ENCODE peak calls at places on chromosomes 16 and 17, in four cellular contexts. T, A, X and B are unnamed samples.
A peak's percentile ranks its signal among the peaks of the same experiment; 100 is the strongest.

GRCh38 chr16:17296412-17296811 is 174.3 kb downstream of the XYLT1 start:
- DNase-seq in T (no peak), A (peak; percentile 19), X (no peak), B (no peak)

GRCh38 chr17:57628421-57628820 is 116.7 kb downstream of the CCDC182 start:
- DNase-seq in T (no peak), A (no peak), X (no peak), B (no peak)

GRCh38 chr16:47258874-47259461 is 115.2 kb upstream of the NETO2 start:
- DNase-seq in T (no peak), A (no peak), X (peak; percentile 55), B (peak; percentile 56)

GRCh38 chr16:49021136-49021535 is 260.5 kb downstream of the CBLN1 start:
- DNase-seq in T (no peak), A (no peak), X (no peak), B (no peak)

GRCh38 chr17:76369804-76370203 is 14.6 kb upstream of the SPHK1 start:
- DNase-seq in T (no peak), A (no peak), X (no peak), B (no peak)

GRCh38 chr17:12421646-12422306 is 243.9 kb upstream of the MYOCD start:
- DNase-seq in T (no peak), A (no peak), X (no peak), B (no peak)

GRCh38 chr17:44400226-44400847 is 10.9 kb upstream of the ITGA2B start:
- DNase-seq in T (no peak), A (no peak), X (peak; percentile 37), B (no peak)

GRCh38 chr17:77439382-77440013 is 298.7 kb downstream of the SEC14L1 start:
- DNase-seq in T (no peak), A (no peak), X (no peak), B (peak; percentile 78)

GRCh38 chr17:34099859-34100258 is 155.2 kb upstream of the CCL2 start:
- DNase-seq in T (no peak), A (no peak), X (no peak), B (no peak)

GRCh38 chr16:12602811-12603698 is 200.6 kb downstream of the CPPED1 start:
- DNase-seq in T (no peak), A (no peak), X (no peak), B (no peak)

GRCh38 chr17:57696050-57696449 is 49.0 kb downstream of the CCDC182 start:
- DNase-seq in T (no peak), A (peak; percentile 47), X (no peak), B (no peak)

GRCh38 chr16:68272501-68273209 is 8.3 kb downstream of the SLC7A6 start:
- DNase-seq in T (no peak), A (no peak), X (no peak), B (no peak)

DNA sequence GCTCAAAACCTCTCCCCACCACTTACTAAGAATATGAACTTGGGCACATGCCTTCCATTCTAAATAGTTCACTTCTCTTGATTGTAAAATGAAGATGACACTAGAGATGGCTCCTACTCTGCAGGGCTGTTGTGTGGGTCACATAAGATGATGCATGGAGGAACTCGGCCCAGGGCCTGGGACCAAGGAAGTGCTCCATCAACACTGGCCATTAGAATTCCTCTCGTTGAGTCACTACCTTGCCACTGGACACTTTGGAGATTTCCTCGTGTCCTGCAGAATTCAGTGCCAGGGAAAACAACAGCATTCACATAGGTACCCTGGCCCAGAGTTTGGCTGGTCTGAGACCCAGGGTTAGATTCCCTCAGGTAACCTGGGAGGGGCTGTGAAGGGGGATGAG is 18.6 kb downstream of the HNF1B start:
- DNase-seq in T (no peak), A (no peak), X (no peak), B (no peak)
- H3K27ac ChIP-seq in T (no peak overlapping the region), A (no peak overlapping the region), X (no peak overlapping the region), B (no peak overlapping the region)

GRCh38 chr17:32854834-32855389 is 22.0 kb downstream of the MYO1D start:
- DNase-seq in T (no peak), A (no peak), X (no peak), B (no peak)
- TF ChIP-seq CTCF in T (no peak), A (no peak), X (no peak), B (no peak)

GRCh38 chr16:35651841-35652240 is 2192.4 kb downstream of the TP53TG3F start:
- DNase-seq in T (no peak), A (no peak), X (no peak), B (no peak)
- H3K9me3 ChIP-seq in T (no peaks in the 10 kb centered on the region), A (peaks cover 66% of the 10 kb centered on the region), X (no peaks in the 10 kb centered on the region), B (peaks cover 31% of the 10 kb centered on the region)

GRCh38 chr17:48246623-48247022 is 139.1 kb downstream of the SNX11 start:
- DNase-seq in T (no peak), A (no peak), X (no peak), B (no peak)
- H3K27ac ChIP-seq in T (no peak overlapping the region), A (no peak overlapping the region), X (peak overlapping the region; percentile 60), B (no peak overlapping the region)

GRCh38 chr17:69336580-69336979 is 9.6 kb upstream of the ABCA5 start:
- DNase-seq in T (no peak), A (no peak), X (no peak), B (no peak)
- TF ChIP-seq CTCF in T (no peak), A (no peak), X (no peak), B (no peak)